ENCODE peak calls at places on chromosome 1, in four cellular contexts. One of them, this sample, is unnamed.

GRCh38 chr1:51623025-51623424 is 6.1 kb downstream of the OSBPL9 start:
- DNase-seq in GM03348: no peak
- DNase-seq in activated CD4-positive, CD25-positive, alpha-beta regulatory T cell treated with anti-CD3 and anti-CD28 coated beads, Interleukin-2, amount 50 U/mL, for 16 hours: no peak
- DNase-seq in fibroblast of pulmonary artery: no peak
- DNase-seq in this sample: no peak

GRCh38 chr1:70204578-70204977 is 801 bp downstream of the LRRC40 start:
- DNase-seq in GM03348: no peak
- DNase-seq in activated CD4-positive, CD25-positive, alpha-beta regulatory T cell treated with anti-CD3 and anti-CD28 coated beads, Interleukin-2, amount 50 U/mL, for 16 hours: no peak
- DNase-seq in fibroblast of pulmonary artery: no peak
- DNase-seq in this sample: no peak

GRCh38 chr1:58577676-58578073 is 623 bp upstream of the TACSTD2 start:
- DNase-seq in GM03348: no peak
- DNase-seq in fibroblast of pulmonary artery: no peak
- DNase-seq in activated CD4-positive, CD25-positive, alpha-beta regulatory T cell treated with anti-CD3 and anti-CD28 coated beads, Interleukin-2, amount 50 U/mL, for 16 hours: no peak
- DNase-seq in this sample: no peak

GRCh38 chr1:24635195-24635843 is 7.8 kb upstream of the SRRM1 start:
- DNase-seq in fibroblast of pulmonary artery: peak; percentile 84
- DNase-seq in GM03348: peak; percentile 80
- DNase-seq in activated CD4-positive, CD25-positive, alpha-beta regulatory T cell treated with anti-CD3 and anti-CD28 coated beads, Interleukin-2, amount 50 U/mL, for 16 hours: no peak
- DNase-seq in this sample: peak; percentile 27

GRCh38 chr1:241808265-241808664 is 39.7 kb upstream of the EXO1 start:
- DNase-seq in activated CD4-positive, CD25-positive, alpha-beta regulatory T cell treated with anti-CD3 and anti-CD28 coated beads, Interleukin-2, amount 50 U/mL, for 16 hours: no peak
- DNase-seq in fibroblast of pulmonary artery: no peak
- DNase-seq in GM03348: no peak
- DNase-seq in this sample: no peak

GRCh38 chr1:228372183-228373003 is 34.2 kb downstream of the TRIM11 start:
- DNase-seq in activated CD4-positive, CD25-positive, alpha-beta regulatory T cell treated with anti-CD3 and anti-CD28 coated beads, Interleukin-2, amount 50 U/mL, for 16 hours: no peak
- DNase-seq in fibroblast of pulmonary artery: no peak
- DNase-seq in GM03348: no peak
- DNase-seq in this sample: no peak

GRCh38 chr1:181430015-181430657 is 53.2 kb upstream of the CACNA1E start:
- DNase-seq in fibroblast of pulmonary artery: peak; percentile 16
- DNase-seq in activated CD4-positive, CD25-positive, alpha-beta regulatory T cell treated with anti-CD3 and anti-CD28 coated beads, Interleukin-2, amount 50 U/mL, for 16 hours: no peak
- DNase-seq in GM03348: no peak
- DNase-seq in this sample: no peak

GRCh38 chr1:79040424-79041089 is 34.0 kb upstream of the ADGRL4 start:
- DNase-seq in fibroblast of pulmonary artery: peak; percentile 23
- DNase-seq in GM03348: peak; percentile 6
- DNase-seq in activated CD4-positive, CD25-positive, alpha-beta regulatory T cell treated with anti-CD3 and anti-CD28 coated beads, Interleukin-2, amount 50 U/mL, for 16 hours: no peak
- DNase-seq in this sample: no peak

GRCh38 chr1:61318319-61319125 is 236.2 kb downstream of the NFIA start:
- DNase-seq in activated CD4-positive, CD25-positive, alpha-beta regulatory T cell treated with anti-CD3 and anti-CD28 coated beads, Interleukin-2, amount 50 U/mL, for 16 hours: no peak
- DNase-seq in fibroblast of pulmonary artery: peak; percentile 91
- DNase-seq in GM03348: peak; percentile 69
- DNase-seq in this sample: no peak

GRCh38 chr1:204268101-204268500 is 54.3 kb upstream of the GOLT1A start:
- DNase-seq in fibroblast of pulmonary artery: no peak
- DNase-seq in activated CD4-positive, CD25-positive, alpha-beta regulatory T cell treated with anti-CD3 and anti-CD28 coated beads, Interleukin-2, amount 50 U/mL, for 16 hours: no peak
- DNase-seq in GM03348: no peak
- DNase-seq in this sample: no peak

GRCh38 chr1:43566382-43567035 is 35.8 kb downstream of the PTPRF start:
- DNase-seq in GM03348: no peak
- DNase-seq in fibroblast of pulmonary artery: no peak
- DNase-seq in activated CD4-positive, CD25-positive, alpha-beta regulatory T cell treated with anti-CD3 and anti-CD28 coated beads, Interleukin-2, amount 50 U/mL, for 16 hours: no peak
- DNase-seq in this sample: no peak

GRCh38 chr1:16152521-16153087 is 3.3 kb downstream of the EPHA2 start:
- DNase-seq in fibroblast of pulmonary artery: no peak
- DNase-seq in GM03348: peak; percentile 52
- DNase-seq in activated CD4-positive, CD25-positive, alpha-beta regulatory T cell treated with anti-CD3 and anti-CD28 coated beads, Interleukin-2, amount 50 U/mL, for 16 hours: no peak
- DNase-seq in this sample: no peak

GRCh38 chr1:6581561-6582305 is 1.9 kb downstream of the ZBTB48 start:
- DNase-seq in fibroblast of pulmonary artery: no peak
- DNase-seq in activated CD4-positive, CD25-positive, alpha-beta regulatory T cell treated with anti-CD3 and anti-CD28 coated beads, Interleukin-2, amount 50 U/mL, for 16 hours: no peak
- DNase-seq in GM03348: no peak
- DNase-seq in this sample: no peak

GRCh38 chr1:53584446-53585102 is 125.4 kb downstream of the DMRTB1 start:
- DNase-seq in activated CD4-positive, CD25-positive, alpha-beta regulatory T cell treated with anti-CD3 and anti-CD28 coated beads, Interleukin-2, amount 50 U/mL, for 16 hours: no peak
- DNase-seq in fibroblast of pulmonary artery: no peak
- DNase-seq in GM03348: no peak
- DNase-seq in this sample: no peak

GRCh38 chr1:227541129-227541528 is 22.2 kb upstream of the ZNF678 start:
- DNase-seq in GM03348: no peak
- DNase-seq in fibroblast of pulmonary artery: no peak
- DNase-seq in activated CD4-positive, CD25-positive, alpha-beta regulatory T cell treated with anti-CD3 and anti-CD28 coated beads, Interleukin-2, amount 50 U/mL, for 16 hours: no peak
- DNase-seq in this sample: no peak

GRCh38 chr1:79373481-79374132 is 367.1 kb upstream of the ADGRL4 start:
- DNase-seq in activated CD4-positive, CD25-positive, alpha-beta regulatory T cell treated with anti-CD3 and anti-CD28 coated beads, Interleukin-2, amount 50 U/mL, for 16 hours: no peak
- DNase-seq in fibroblast of pulmonary artery: peak; percentile 24
- DNase-seq in GM03348: no peak
- DNase-seq in this sample: no peak

GRCh38 chr1:171736204-171736603 is 5.7 kb downstream of the VAMP4 start:
- DNase-seq in activated CD4-positive, CD25-positive, alpha-beta regulatory T cell treated with anti-CD3 and anti-CD28 coated beads, Interleukin-2, amount 50 U/mL, for 16 hours: no peak
- DNase-seq in GM03348: no peak
- DNase-seq in fibroblast of pulmonary artery: no peak
- DNase-seq in this sample: no peak

GRCh38 chr1:179177182-179177581 is 52.3 kb downstream of the ABL2 start:
- DNase-seq in GM03348: peak; percentile 60
- DNase-seq in fibroblast of pulmonary artery: peak; percentile 29
- DNase-seq in activated CD4-positive, CD25-positive, alpha-beta regulatory T cell treated with anti-CD3 and anti-CD28 coated beads, Interleukin-2, amount 50 U/mL, for 16 hours: no peak
- DNase-seq in this sample: no peak

GRCh38 chr1:53557830-53558784 is 98.9 kb downstream of the DMRTB1 start:
- DNase-seq in activated CD4-positive, CD25-positive, alpha-beta regulatory T cell treated with anti-CD3 and anti-CD28 coated beads, Interleukin-2, amount 50 U/mL, for 16 hours: no peak
- DNase-seq in fibroblast of pulmonary artery: no peak
- DNase-seq in GM03348: no peak
- DNase-seq in this sample: no peak

GRCh38 chr1:11502516-11502915 is 23.6 kb downstream of the DISP3 start:
- DNase-seq in GM03348: no peak
- DNase-seq in fibroblast of pulmonary artery: no peak
- DNase-seq in activated CD4-positive, CD25-positive, alpha-beta regulatory T cell treated with anti-CD3 and anti-CD28 coated beads, Interleukin-2, amount 50 U/mL, for 16 hours: no peak
- DNase-seq in this sample: no peak

GRCh38 chr1:40876436-40876761 is 14.2 kb upstream of the CITED4 start:
- DNase-seq in GM03348: no peak
- DNase-seq in activated CD4-positive, CD25-positive, alpha-beta regulatory T cell treated with anti-CD3 and anti-CD28 coated beads, Interleukin-2, amount 50 U/mL, for 16 hours: no peak
- DNase-seq in fibroblast of pulmonary artery: no peak
- DNase-seq in this sample: no peak

GRCh38 chr1:44401256-44402228 is 3.5 kb upstream of the RNF220 start:
- DNase-seq in activated CD4-positive, CD25-positive, alpha-beta regulatory T cell treated with anti-CD3 and anti-CD28 coated beads, Interleukin-2, amount 50 U/mL, for 16 hours: no peak
- DNase-seq in fibroblast of pulmonary artery: peak; percentile 16
- DNase-seq in GM03348: no peak
- DNase-seq in this sample: no peak

GRCh38 chr1:212167098-212167497 is 118.1 kb upstream of the PPP2R5A start:
- DNase-seq in fibroblast of pulmonary artery: peak; percentile 58
- DNase-seq in activated CD4-positive, CD25-positive, alpha-beta regulatory T cell treated with anti-CD3 and anti-CD28 coated beads, Interleukin-2, amount 50 U/mL, for 16 hours: no peak
- DNase-seq in GM03348: no peak
- DNase-seq in this sample: no peak

GRCh38 chr1:183180213-183180612 is 5.9 kb upstream of the LAMC2 start:
- DNase-seq in GM03348: peak; percentile 81
- DNase-seq in fibroblast of pulmonary artery: peak; percentile 96
- DNase-seq in activated CD4-positive, CD25-positive, alpha-beta regulatory T cell treated with anti-CD3 and anti-CD28 coated beads, Interleukin-2, amount 50 U/mL, for 16 hours: no peak
- DNase-seq in this sample: peak; percentile 57

GRCh38 chr1:178908358-178908757 is 37.5 kb upstream of the ANGPTL1 start:
- DNase-seq in GM03348: no peak
- DNase-seq in activated CD4-positive, CD25-positive, alpha-beta regulatory T cell treated with anti-CD3 and anti-CD28 coated beads, Interleukin-2, amount 50 U/mL, for 16 hours: no peak
- DNase-seq in fibroblast of pulmonary artery: peak; percentile 12
- DNase-seq in this sample: no peak

GRCh38 chr1:206589206-206589605 is 23.1 kb downstream of the EIF2D start:
- DNase-seq in fibroblast of pulmonary artery: peak; percentile 97
- DNase-seq in activated CD4-positive, CD25-positive, alpha-beta regulatory T cell treated with anti-CD3 and anti-CD28 coated beads, Interleukin-2, amount 50 U/mL, for 16 hours: no peak
- DNase-seq in GM03348: peak; percentile 92
- DNase-seq in this sample: no peak

GRCh38 chr1:67612690-67613322 is 72.2 kb upstream of the GADD45A start:
- DNase-seq in GM03348: peak; percentile 20
- DNase-seq in activated CD4-positive, CD25-positive, alpha-beta regulatory T cell treated with anti-CD3 and anti-CD28 coated beads, Interleukin-2, amount 50 U/mL, for 16 hours: no peak
- DNase-seq in fibroblast of pulmonary artery: no peak
- DNase-seq in this sample: no peak

GRCh38 chr1:30524840-30525617 is 198.4 kb downstream of the MATN1 start:
- DNase-seq in fibroblast of pulmonary artery: no peak
- DNase-seq in activated CD4-positive, CD25-positive, alpha-beta regulatory T cell treated with anti-CD3 and anti-CD28 coated beads, Interleukin-2, amount 50 U/mL, for 16 hours: no peak
- DNase-seq in GM03348: no peak
- DNase-seq in this sample: no peak

GRCh38 chr1:3799976-3800685 is 3.8 kb upstream of the LRRC47 start:
- DNase-seq in GM03348: no peak
- DNase-seq in fibroblast of pulmonary artery: no peak
- DNase-seq in activated CD4-positive, CD25-positive, alpha-beta regulatory T cell treated with anti-CD3 and anti-CD28 coated beads, Interleukin-2, amount 50 U/mL, for 16 hours: no peak
- DNase-seq in this sample: no peak

GRCh38 chr1:147717051-147717705 is 43.2 kb downstream of the GJA5 start:
- DNase-seq in fibroblast of pulmonary artery: no peak
- DNase-seq in activated CD4-positive, CD25-positive, alpha-beta regulatory T cell treated with anti-CD3 and anti-CD28 coated beads, Interleukin-2, amount 50 U/mL, for 16 hours: no peak
- DNase-seq in GM03348: no peak
- DNase-seq in this sample: no peak

GRCh38 chr1:211606327-211606913 is 27.5 kb upstream of the SLC30A1 start:
- DNase-seq in fibroblast of pulmonary artery: no peak
- DNase-seq in GM03348: no peak
- DNase-seq in activated CD4-positive, CD25-positive, alpha-beta regulatory T cell treated with anti-CD3 and anti-CD28 coated beads, Interleukin-2, amount 50 U/mL, for 16 hours: no peak
- DNase-seq in this sample: no peak